ENCODE peak calls at places on chromosomes 12 and 14, in seven cellular contexts. G is AG09309, B is fibroblast of mammary gland, U is BJ, A is NB4, R is astrocyte of the cerebellum, C is skeletal muscle cell. K is an unnamed sample.
A peak's percentile ranks its signal among the peaks of the same experiment; 100 is the strongest.

GRCh38 chr14:79549515-79549914 is 661.8 kb downstream of the DIO2 start:
- DNase-seq in G (no peak), B (peak; percentile 45), A (no peak), C (no peak), R (no peak), U (no peak), K (no peak)

GRCh38 chr14:105075364-105076295 is 10.4 kb upstream of the GPR132 start:
- DNase-seq in R (no peak), G (no peak), B (no peak), U (no peak), C (no peak), A (peak; percentile 92), K (no peak)

GRCh38 chr14:59844414-59844813 is 26.2 kb downstream of the RTN1 start:
- DNase-seq in U (no peak), C (no peak), B (no peak), R (no peak), G (no peak), A (no peak), K (no peak)

GRCh38 chr12:19129121-19129485 is 430 bp upstream of the PLEKHA5 start:
- DNase-seq in R (no peak), U (no peak), A (no peak), B (peak; percentile 43), G (no peak), C (no peak), K (peak; percentile 32)

GRCh38 chr12:66035289-66035961 is 95.1 kb downstream of the LLPH start:
- DNase-seq in A (peak; percentile 69), C (no peak), B (peak; percentile 72), G (no peak), U (no peak), R (peak; percentile 36), K (peak; percentile 68)

GRCh38 chr12:14612895-14613294 is 45.2 kb upstream of the PLBD1 start:
- DNase-seq in U (no peak), A (no peak), R (no peak), C (no peak), B (no peak), G (no peak), K (no peak)

GRCh38 chr14:81440041-81440440 is 39.9 kb upstream of the STON2 start:
- DNase-seq in U (no peak), A (no peak), C (no peak), G (no peak), R (no peak), B (no peak), K (no peak)

GRCh38 chr12:27331299-27331926 is 1.2 kb upstream of the BMAL2 start:
- DNase-seq in C (peak; percentile 84), G (peak; percentile 86), U (peak; percentile 80), R (peak; percentile 81), A (peak; percentile 92), B (peak; percentile 93), K (peak; percentile 99)

GRCh38 chr12:11689591-11690158 is 40.2 kb downstream of the ETV6 start:
- DNase-seq in U (no peak), G (no peak), R (no peak), A (no peak), C (no peak), B (no peak), K (no peak)

GRCh38 chr12:10689146-10689545 is 15.3 kb upstream of the STYK1 start:
- DNase-seq in A (no peak), R (no peak), G (no peak), U (no peak), B (no peak), C (no peak), K (no peak)

GRCh38 chr12:89948266-89949175 is 239.9 kb upstream of the ATP2B1 start:
- DNase-seq in A (no peak), C (no peak), R (no peak), G (no peak), B (no peak), U (no peak), K (no peak)

GRCh38 chr14:45364565-45364964 is 111.6 kb upstream of the MIS18BP1 start:
- DNase-seq in U (no peak), B (no peak), R (no peak), A (no peak), G (no peak), C (no peak), K (no peak)

GRCh38 chr14:103629503-103630121 is 601 bp downstream of the KLC1 start:
- DNase-seq in R (no peak), A (peak; percentile 51), U (no peak), B (no peak), C (no peak), G (no peak), K (peak; percentile 27)

GRCh38 chr12:54276368-54276767 is 3.6 kb downstream of the CBX5 start:
- DNase-seq in G (no peak), B (no peak), U (no peak), R (no peak), A (no peak), C (no peak), K (no peak)
- H3K4me3 ChIP-seq in G (no peak overlapping the region), B (no peak overlapping the region), U (no peak overlapping the region), R (no peak overlapping the region), A (peak overlapping the region; percentile 4), C (no peak overlapping the region), K (no peak overlapping the region)

GRCh38 chr14:68787235-68787727 is 5.6 kb downstream of the ZFP36L1 start:
- DNase-seq in U (no peak), R (no peak), G (no peak), A (no peak), C (no peak), B (peak; percentile 68), K (peak; percentile 86)

GRCh38 chr14:68786491-68787234 is 6.2 kb downstream of the ZFP36L1 start:
- DNase-seq in C (no peak), U (no peak), B (peak; percentile 91), R (no peak), G (no peak), A (no peak), K (peak; percentile 88)

GRCh38 chr14:68789798-68790655 is 2.8 kb downstream of the ZFP36L1 start:
- DNase-seq in R (no peak), C (no peak), A (no peak), G (no peak), B (no peak), U (no peak), K (no peak)

GRCh38 chr14:68789002-68789797 is 3.7 kb downstream of the ZFP36L1 start:
- DNase-seq in A (peak; percentile 86), C (no peak), R (peak; percentile 60), B (peak; percentile 70), U (no peak), G (no peak), K (peak; percentile 70)

GRCh38 chr14:68788275-68789001 is 4.4 kb downstream of the ZFP36L1 start:
- DNase-seq in A (no peak), U (no peak), R (no peak), B (no peak), G (no peak), C (no peak), K (no peak)
- H3K4me3 ChIP-seq in A (no peak overlapping the region), U (peak overlapping the region; percentile 93), R (peak overlapping the region; percentile 99), B (peak overlapping the region; percentile 87), G (peak overlapping the region; percentile 89), C (peak overlapping the region; percentile 99), K (peak overlapping the region; percentile 99)

GRCh38 chr14:23237772-23238594 is at the start of gene RNF212B:
- DNase-seq in G (no peak), B (peak; percentile 68), R (peak; percentile 79), C (peak; percentile 27), A (peak; percentile 73), U (peak; percentile 3), K (peak; percentile 87)
- H3K4me3 ChIP-seq in G (no peak within 1 kb of the TSS), B (peak within 1 kb of the TSS; percentile 39), R (peak within 1 kb of the TSS; percentile 12), C (peak within 1 kb of the TSS; percentile 36), A (no peak within 1 kb of the TSS), U (peak within 1 kb of the TSS; percentile 12), K (peak within 1 kb of the TSS; percentile 33)

GRCh38 chr12:42692749-42693148 is 103.2 kb upstream of the PRICKLE1 start:
- DNase-seq in A (no peak), U (no peak), C (no peak), G (no peak), R (no peak), B (no peak), K (no peak)
- H3K4me3 ChIP-seq in A (peak overlapping the region; percentile 26), U (no peak overlapping the region), C (no peak overlapping the region), G (no peak overlapping the region), R (no peak overlapping the region), B (no peak overlapping the region), K (no peak overlapping the region)

GRCh38 chr12:92215358-92215757 is 69.7 kb upstream of the BTG1 start:
- DNase-seq in R (no peak), G (no peak), C (no peak), A (no peak), U (no peak), B (no peak), K (no peak)
- H3K4me3 ChIP-seq in R (no peak overlapping the region), G (no peak overlapping the region), C (no peak overlapping the region), A (no peak overlapping the region), U (no peak overlapping the region), B (no peak overlapping the region), K (no peak overlapping the region)

GRCh38 chr12:106248177-106248848 is 493 bp upstream of the CKAP4 start:
- DNase-seq in U (no peak), R (no peak), C (peak; percentile 52), G (no peak), A (peak; percentile 30), B (peak; percentile 82), K (peak; percentile 60)

GRCh38 chr12:106251636-106252035 is 3.8 kb upstream of the CKAP4 start:
- DNase-seq in U (no peak), R (no peak), G (no peak), A (no peak), C (no peak), B (peak; percentile 40), K (no peak)

GRCh38 chr12:106247731-106248176 is at the start of gene CKAP4:
- DNase-seq in B (peak; percentile 69), G (no peak), C (peak; percentile 64), A (peak; percentile 56), R (no peak), U (no peak), K (peak; percentile 83)

GRCh38 chr12:106248849-106249371 is 1.1 kb upstream of the CKAP4 start:
- DNase-seq in G (no peak), U (no peak), A (peak; percentile 64), C (no peak), B (peak; percentile 75), R (no peak), K (peak; percentile 29)

DNA sequence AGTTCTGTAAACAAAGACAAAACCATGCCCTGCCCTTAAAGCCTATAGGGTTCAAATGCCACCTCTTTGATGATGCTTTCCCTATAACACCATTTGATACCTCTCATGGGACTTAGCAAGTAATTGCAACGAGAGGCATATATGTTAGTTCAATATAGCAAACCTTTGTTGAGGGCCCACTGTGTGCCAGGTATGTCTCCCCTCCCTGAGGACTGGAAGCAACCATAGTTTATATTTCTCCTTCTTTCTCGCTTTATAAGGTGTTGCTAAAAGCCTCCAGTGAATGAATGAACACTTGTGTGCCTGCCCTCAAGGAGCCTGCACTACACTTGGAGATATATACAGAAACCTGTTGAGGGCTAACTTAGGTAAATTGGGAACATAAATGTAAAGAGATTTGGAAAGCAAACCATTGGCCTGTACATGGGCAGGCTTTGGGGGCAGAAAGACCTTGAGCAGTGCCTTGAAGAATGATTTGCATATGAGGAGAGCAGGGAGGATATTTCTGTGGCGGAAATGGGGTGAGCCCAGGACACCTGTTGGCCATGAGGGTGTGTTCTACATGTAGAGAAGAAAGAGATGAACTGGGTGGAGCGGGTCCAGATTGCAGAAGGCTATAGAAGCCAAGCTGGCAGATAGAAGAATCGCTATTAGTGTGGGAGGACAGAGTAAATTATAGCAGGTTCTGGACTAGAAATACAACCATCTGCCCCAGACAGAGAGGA is 1.8 kb upstream of the CKAP4 start:
- DNase-seq in U (no peak), A (no peak), R (no peak), C (no peak), G (no peak), B (no peak), K (no peak)
- H3K4me3 ChIP-seq in U (no peak overlapping the region), A (no peak overlapping the region), R (peak overlapping the region; percentile 85), C (no peak overlapping the region), G (no peak overlapping the region), B (no peak overlapping the region), K (no peak overlapping the region)

GRCh38 chr12:57239587-57240068 is 10.1 kb downstream of the SHMT2 start:
- DNase-seq in G (no peak), A (no peak), B (no peak), C (no peak), U (no peak), R (no peak), K (no peak)
- H3K4me3 ChIP-seq in G (peak overlapping the region; percentile 94), A (no peak overlapping the region), B (peak overlapping the region; percentile 56), C (peak overlapping the region; percentile 63), U (peak overlapping the region; percentile 60), R (peak overlapping the region; percentile 49), K (peak overlapping the region; percentile 48)